ENCODE peak calls at places on chromosomes 16 and 17, in four cellular contexts. One of them, this sample, is unnamed.

GRCh38 chr17:36463916-36464764 is 22.3 kb upstream of the ZNHIT3 start:
- DNase-seq in OCI-LY7: no peak
- DNase-seq in neural progenitor cell: peak; percentile 98
- DNase-seq in IMR-90: peak; percentile 67
- DNase-seq in this sample: peak; percentile 63

GRCh38 chr16:89700649-89701424 is 668 bp downstream of the SPATA2L start:
- DNase-seq in OCI-LY7: peak; percentile 65
- DNase-seq in neural progenitor cell: peak; percentile 87
- DNase-seq in IMR-90: peak; percentile 24
- DNase-seq in this sample: peak; percentile 41

GRCh38 chr17:75557075-75557851 is 30.3 kb upstream of the MYO15B start:
- DNase-seq in OCI-LY7: no peak
- DNase-seq in neural progenitor cell: no peak
- DNase-seq in IMR-90: peak; percentile 17
- DNase-seq in this sample: peak; percentile 32

GRCh38 chr17:5131146-5131715 is 15.4 kb downstream of the USP6 start:
- DNase-seq in OCI-LY7: no peak
- DNase-seq in neural progenitor cell: no peak
- DNase-seq in IMR-90: no peak
- DNase-seq in this sample: no peak

GRCh38 chr17:81054308-81054707 is 19.4 kb downstream of the BAIAP2 start:
- DNase-seq in OCI-LY7: no peak
- DNase-seq in neural progenitor cell: no peak
- DNase-seq in IMR-90: no peak
- DNase-seq in this sample: no peak

GRCh38 chr16:27925612-27926011 is 137.9 kb downstream of the GSG1L start:
- DNase-seq in OCI-LY7: no peak
- DNase-seq in neural progenitor cell: no peak
- DNase-seq in IMR-90: no peak
- DNase-seq in this sample: no peak

GRCh38 chr16:86479419-86479818 is 30.9 kb upstream of the FOXF1 start:
- DNase-seq in OCI-LY7: no peak
- DNase-seq in neural progenitor cell: no peak
- DNase-seq in IMR-90: peak; percentile 64
- DNase-seq in this sample: peak; percentile 92

GRCh38 chr17:70521821-70522256 is 352.5 kb downstream of the KCNJ2 start:
- DNase-seq in OCI-LY7: no peak
- DNase-seq in neural progenitor cell: no peak
- DNase-seq in IMR-90: peak; percentile 24
- DNase-seq in this sample: peak; percentile 78

GRCh38 chr17:80539022-80539421 is 5.6 kb upstream of the RPTOR start:
- DNase-seq in OCI-LY7: peak; percentile 63
- DNase-seq in neural progenitor cell: peak; percentile 45
- DNase-seq in IMR-90: no peak
- DNase-seq in this sample: no peak

GRCh38 chr17:83119987-83120864 is 40.8 kb downstream of the METRNL start:
- DNase-seq in OCI-LY7: peak; percentile 98
- DNase-seq in neural progenitor cell: no peak
- DNase-seq in IMR-90: no peak
- DNase-seq in this sample: no peak

GRCh38 chr16:17211797-17212196 is 259.0 kb downstream of the XYLT1 start:
- DNase-seq in OCI-LY7: peak; percentile 77
- DNase-seq in neural progenitor cell: peak; percentile 81
- DNase-seq in IMR-90: no peak
- DNase-seq in this sample: no peak

GRCh38 chr17:43702636-43703035 is 40.9 kb upstream of the MEOX1 start:
- DNase-seq in OCI-LY7: peak; percentile 29
- DNase-seq in neural progenitor cell: no peak
- DNase-seq in IMR-90: no peak
- DNase-seq in this sample: peak; percentile 19

GRCh38 chr16:68197250-68197649 is 38.7 kb downstream of the ESRP2 start:
- DNase-seq in OCI-LY7: no peak
- DNase-seq in neural progenitor cell: no peak
- DNase-seq in IMR-90: peak; percentile 40
- DNase-seq in this sample: peak; percentile 47

GRCh38 chr16:81901483-81901882 is 109.8 kb downstream of the SDR42E1 start:
- DNase-seq in OCI-LY7: no peak
- DNase-seq in neural progenitor cell: no peak
- DNase-seq in IMR-90: no peak
- DNase-seq in this sample: no peak

GRCh38 chr16:67438098-67438791 is 7.3 kb downstream of the HSD11B2 start:
- DNase-seq in OCI-LY7: no peak
- DNase-seq in neural progenitor cell: no peak
- DNase-seq in IMR-90: no peak
- DNase-seq in this sample: no peak

GRCh38 chr17:4175921-4176802 is 33.2 kb downstream of the CYB5D2 start:
- DNase-seq in OCI-LY7: no peak
- DNase-seq in neural progenitor cell: no peak
- DNase-seq in IMR-90: peak; percentile 45
- DNase-seq in this sample: peak; percentile 37

GRCh38 chr16:85605051-85605911 is 7.8 kb upstream of the GSE1 start:
- DNase-seq in OCI-LY7: no peak
- DNase-seq in neural progenitor cell: no peak
- DNase-seq in IMR-90: no peak
- DNase-seq in this sample: no peak

GRCh38 chr16:82432261-82432660 is 194.5 kb upstream of the CDH13 start:
- DNase-seq in OCI-LY7: no peak
- DNase-seq in neural progenitor cell: no peak
- DNase-seq in IMR-90: no peak
- DNase-seq in this sample: no peak

GRCh38 chr17:18043491-18043890 is 4.3 kb downstream of the GID4 start:
- DNase-seq in OCI-LY7: peak; percentile 33
- DNase-seq in neural progenitor cell: no peak
- DNase-seq in IMR-90: peak; percentile 33
- DNase-seq in this sample: peak; percentile 40

GRCh38 chr16:28140788-28141618 is 70.8 kb downstream of the XPO6 start:
- DNase-seq in OCI-LY7: peak; percentile 80
- DNase-seq in neural progenitor cell: no peak
- DNase-seq in IMR-90: no peak
- DNase-seq in this sample: no peak

GRCh38 chr17:56596741-56597494 is 3.4 kb downstream of the NOG start:
- DNase-seq in OCI-LY7: no peak
- DNase-seq in neural progenitor cell: peak; percentile 67
- DNase-seq in IMR-90: no peak
- DNase-seq in this sample: no peak

GRCh38 chr17:13311301-13311700 is 290.4 kb downstream of the HS3ST3A1 start:
- DNase-seq in OCI-LY7: no peak
- DNase-seq in neural progenitor cell: no peak
- DNase-seq in IMR-90: peak; percentile 12
- DNase-seq in this sample: peak; percentile 78

GRCh38 chr16:3912373-3912772 is 31.9 kb upstream of the CREBBP start:
- DNase-seq in OCI-LY7: no peak
- DNase-seq in neural progenitor cell: no peak
- DNase-seq in IMR-90: no peak
- DNase-seq in this sample: no peak

GRCh38 chr17:29720471-29720990 is 97.8 kb upstream of the CORO6 start:
- DNase-seq in OCI-LY7: no peak
- DNase-seq in neural progenitor cell: no peak
- DNase-seq in IMR-90: no peak
- DNase-seq in this sample: no peak
- H3K27ac ChIP-seq in OCI-LY7: peak overlapping the region; percentile 96
- H3K27ac ChIP-seq in neural progenitor cell: no peak overlapping the region
- H3K27ac ChIP-seq in IMR-90: no peak overlapping the region
- H3K27ac ChIP-seq in this sample: no peak overlapping the region

GRCh38 chr17:8109669-8110455 is 8.5 kb downstream of the ALOXE3 start:
- DNase-seq in OCI-LY7: peak; percentile 85
- DNase-seq in neural progenitor cell: peak; percentile 82
- DNase-seq in IMR-90: no peak
- DNase-seq in this sample: peak; percentile 11
- H2AFZ ChIP-seq in OCI-LY7: peak overlapping the region; percentile 79
- H2AFZ ChIP-seq in neural progenitor cell: peak overlapping the region; percentile 59
- H2AFZ ChIP-seq in IMR-90: peak overlapping the region; percentile 61
- H2AFZ ChIP-seq in this sample: no peak overlapping the region

GRCh38 chr16:75789237-75789636 is 62.9 kb upstream of the CPHXL start:
- DNase-seq in OCI-LY7: peak; percentile 70
- DNase-seq in neural progenitor cell: peak; percentile 66
- DNase-seq in IMR-90: peak; percentile 46
- DNase-seq in this sample: peak; percentile 33

GRCh38 chr16:75792781-75793180 is 66.5 kb upstream of the CPHXL start:
- DNase-seq in OCI-LY7: no peak
- DNase-seq in neural progenitor cell: no peak
- DNase-seq in IMR-90: no peak
- DNase-seq in this sample: no peak

DNA sequence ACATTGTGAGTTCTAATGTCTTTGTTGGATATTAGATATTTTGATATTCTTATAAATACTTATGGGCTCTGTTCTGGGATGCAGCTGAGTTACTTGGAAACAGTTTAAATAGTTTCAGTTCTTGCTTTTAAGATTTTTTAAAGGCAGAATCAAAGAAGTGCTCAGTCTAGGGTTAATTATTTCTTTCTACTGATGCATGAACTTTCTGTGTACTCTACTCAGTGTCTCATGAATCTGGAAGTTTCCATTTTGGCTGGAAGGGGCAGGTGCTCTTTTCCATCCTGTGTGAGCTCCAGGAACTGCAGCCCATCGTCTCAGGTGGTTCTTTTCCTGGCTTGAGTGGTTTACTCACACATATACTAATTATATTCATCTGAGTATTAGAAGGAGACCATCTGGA is 61.1 kb upstream of the CPHXL start:
- DNase-seq in OCI-LY7: peak; percentile 27
- DNase-seq in neural progenitor cell: no peak
- DNase-seq in IMR-90: no peak
- DNase-seq in this sample: no peak
- H3K27ac ChIP-seq in OCI-LY7: no peak overlapping the region
- H3K27ac ChIP-seq in neural progenitor cell: no peak overlapping the region
- H3K27ac ChIP-seq in IMR-90: no peak overlapping the region
- H3K27ac ChIP-seq in this sample: no peak overlapping the region

GRCh38 chr16:29811170-29811895 is 660 bp upstream of the PRRT2 start:
- DNase-seq in OCI-LY7: peak; percentile 72
- DNase-seq in neural progenitor cell: peak; percentile 98
- DNase-seq in IMR-90: peak; percentile 98
- DNase-seq in this sample: peak; percentile 98

GRCh38 chr16:29813644-29814562 is 1.9 kb downstream of the PRRT2 start:
- DNase-seq in OCI-LY7: no peak
- DNase-seq in neural progenitor cell: peak; percentile 52
- DNase-seq in IMR-90: no peak
- DNase-seq in this sample: no peak

GRCh38 chr16:29810699-29811169 is 1.3 kb upstream of the PRRT2 start:
- DNase-seq in OCI-LY7: no peak
- DNase-seq in neural progenitor cell: peak; percentile 46
- DNase-seq in IMR-90: no peak
- DNase-seq in this sample: no peak

GRCh38 chr16:29812754-29813643 is 1.0 kb downstream of the PRRT2 start:
- DNase-seq in OCI-LY7: no peak
- DNase-seq in neural progenitor cell: peak; percentile 23
- DNase-seq in IMR-90: no peak
- DNase-seq in this sample: no peak

GRCh38 chr16:29811896-29812665 is at the start of gene PRRT2:
- DNase-seq in OCI-LY7: no peak
- DNase-seq in neural progenitor cell: peak; percentile 92
- DNase-seq in IMR-90: peak; percentile 43
- DNase-seq in this sample: peak; percentile 64
- H2AFZ ChIP-seq in OCI-LY7: no peak within 1 kb of the TSS
- H2AFZ ChIP-seq in neural progenitor cell: no peak within 1 kb of the TSS
- H2AFZ ChIP-seq in IMR-90: peak within 1 kb of the TSS; percentile 90
- H2AFZ ChIP-seq in this sample: peak within 1 kb of the TSS; percentile 30

GRCh38 chr17:59002848-59003247 is 103.8 kb downstream of the TRIM37 start:
- DNase-seq in OCI-LY7: no peak
- DNase-seq in neural progenitor cell: no peak
- DNase-seq in IMR-90: peak; percentile 8
- DNase-seq in this sample: no peak
- H3K27ac ChIP-seq in OCI-LY7: peak overlapping the region; percentile 85
- H3K27ac ChIP-seq in neural progenitor cell: no peak overlapping the region
- H3K27ac ChIP-seq in IMR-90: no peak overlapping the region
- H3K27ac ChIP-seq in this sample: no peak overlapping the region

DNA sequence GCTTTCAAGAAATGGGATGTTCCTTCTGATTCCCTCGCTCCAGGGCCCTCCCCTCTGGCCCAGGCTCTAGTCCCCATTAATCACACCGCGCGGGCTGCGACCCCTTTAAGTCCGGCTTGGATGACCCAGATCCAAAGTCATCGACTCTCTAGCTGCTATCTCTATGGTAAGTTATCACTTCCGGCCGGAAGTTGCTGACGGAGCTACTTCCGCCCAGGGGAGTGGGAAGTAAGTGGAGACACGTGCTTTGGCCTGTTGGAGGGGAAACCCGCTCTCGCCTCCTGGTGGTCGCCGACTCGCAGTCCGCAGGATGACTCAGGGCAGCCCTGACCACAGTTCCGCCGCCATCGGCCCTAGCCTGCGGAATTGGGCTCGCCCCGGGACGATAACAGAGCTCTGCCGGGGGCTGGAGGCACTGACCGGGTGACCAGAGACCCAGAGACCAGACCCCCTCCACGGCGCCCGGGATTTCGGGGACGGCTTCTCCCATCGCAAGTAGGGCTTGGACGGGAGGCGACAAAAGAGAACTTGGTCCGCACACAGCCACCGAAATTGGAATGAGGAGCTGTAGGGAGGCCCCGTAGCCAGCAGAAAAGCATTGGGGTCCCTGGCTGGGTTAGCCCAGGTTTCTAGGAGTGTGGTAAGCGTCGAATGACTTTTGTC is 52.2 kb upstream of the SEC14L1 start:
- DNase-seq in OCI-LY7: peak; percentile 100
- DNase-seq in neural progenitor cell: peak; percentile 94
- DNase-seq in IMR-90: peak; percentile 98
- DNase-seq in this sample: peak; percentile 98
- H2AFZ ChIP-seq in OCI-LY7: peak overlapping the region; percentile 95
- H2AFZ ChIP-seq in neural progenitor cell: peak overlapping the region; percentile 90
- H2AFZ ChIP-seq in IMR-90: peak overlapping the region; percentile 92
- H2AFZ ChIP-seq in this sample: peak overlapping the region; percentile 97

DNA sequence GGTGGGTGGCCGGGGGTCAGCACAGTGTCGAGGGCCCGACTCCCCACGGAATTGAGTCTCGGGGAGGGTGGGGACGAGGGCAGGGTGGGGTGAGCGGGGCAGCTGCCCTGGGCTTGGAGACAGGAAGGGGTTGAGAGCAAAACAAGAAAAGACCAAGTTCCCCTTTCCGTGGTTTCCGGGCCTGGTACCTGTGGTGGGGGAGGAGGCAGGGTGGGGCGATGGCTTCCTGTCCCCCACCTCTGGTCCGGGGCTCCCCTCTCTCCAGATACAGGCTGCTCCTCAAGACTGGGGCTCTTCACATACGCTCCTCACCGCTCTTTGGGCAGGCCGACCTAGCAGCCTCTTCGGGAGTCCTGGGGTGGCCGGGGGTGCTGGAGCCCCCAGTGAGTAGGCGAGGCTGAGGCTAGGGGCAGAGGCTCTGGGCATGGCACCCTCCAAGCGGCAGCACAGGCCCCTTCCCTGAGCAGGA is 593 bp downstream of the CORO1A start:
- DNase-seq in OCI-LY7: peak; percentile 88
- DNase-seq in neural progenitor cell: no peak
- DNase-seq in IMR-90: no peak
- DNase-seq in this sample: no peak
- H3K27ac ChIP-seq in OCI-LY7: peak overlapping the region; percentile 94
- H3K27ac ChIP-seq in neural progenitor cell: no peak overlapping the region
- H3K27ac ChIP-seq in IMR-90: no peak overlapping the region
- H3K27ac ChIP-seq in this sample: no peak overlapping the region

DNA sequence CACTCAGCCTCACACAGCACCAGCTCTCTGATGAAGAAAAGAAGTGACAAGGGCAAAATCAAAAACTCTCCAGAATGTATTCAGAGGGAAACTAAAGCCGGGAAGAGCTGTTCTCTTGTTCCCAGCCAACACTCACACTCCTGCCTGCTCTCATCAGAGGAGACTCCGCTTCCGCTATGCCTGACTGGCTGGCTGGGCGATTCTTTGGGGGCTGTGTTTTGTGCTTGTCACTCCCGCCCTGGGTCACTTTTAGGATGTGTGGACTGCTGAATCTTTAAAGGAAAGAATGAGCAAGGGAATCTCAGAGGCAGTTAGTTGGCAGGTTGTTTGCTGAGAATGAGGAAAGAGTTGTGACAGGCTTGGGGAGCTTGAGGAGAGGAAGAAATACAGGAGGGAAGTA is 54.6 kb upstream of the TBX2 start:
- DNase-seq in OCI-LY7: no peak
- DNase-seq in neural progenitor cell: no peak
- DNase-seq in IMR-90: no peak
- DNase-seq in this sample: no peak
- H2AFZ ChIP-seq in OCI-LY7: no peak overlapping the region
- H2AFZ ChIP-seq in neural progenitor cell: no peak overlapping the region
- H2AFZ ChIP-seq in IMR-90: no peak overlapping the region
- H2AFZ ChIP-seq in this sample: peak overlapping the region; percentile 10